ENCODE peak calls at places on chromosomes 7 and 10, in ten cellular contexts. W is endodermal cell; M is psoas muscle; D is SK-N-SH; F is body of pancreas; A is left lung; U is AG04450; X is gastrocnemius medialis; O is left ventricle myocardium inferior; V is CD8-positive, alpha-beta T cell. P is an unnamed sample.

GRCh38 chr10:51137741-51138529 is 63.6 kb downstream of the PRKG1 start:
- DNase-seq in W (no peak), M (no peak), D (no peak), F (no peak), A (no peak), U (no peak), X (no peak), O (no peak), V (no peak), P (no peak)

GRCh38 chr10:117391436-117392205 is 16.4 kb upstream of the PDZD8 start:
- DNase-seq in W (peak; percentile 53), M (no peak), D (no peak), F (peak; percentile 30), A (no peak), U (no peak), X (no peak), O (peak; percentile 22), V (no peak), P (peak; percentile 53)

GRCh38 chr7:129975309-129975708 is 22.5 kb upstream of the UBE2H start:
- DNase-seq in W (no peak), M (no peak), D (no peak), F (peak; percentile 60), A (no peak), U (no peak), X (no peak), O (no peak), V (no peak), P (no peak)

GRCh38 chr7:149644754-149645153 is 128.6 kb downstream of the ZNF467 start:
- DNase-seq in W (no peak), M (no peak), D (no peak), F (peak; percentile 22), A (no peak), U (no peak), X (no peak), O (no peak), V (no peak), P (no peak)

GRCh38 chr10:126017961-126018560 is 121.7 kb downstream of the FANK1 start:
- DNase-seq in W (no peak), M (no peak), D (no peak), F (peak; percentile 13), A (no peak), U (peak; percentile 13), X (no peak), O (no peak), V (no peak), P (peak; percentile 15)

GRCh38 chr10:123640016-123640535 is 26.1 kb upstream of the GPR26 start:
- DNase-seq in W (peak; percentile 78), M (no peak), D (no peak), F (no peak), A (no peak), U (no peak), X (no peak), O (no peak), V (no peak), P (no peak)

GRCh38 chr7:130490287-130490686 is 1.6 kb upstream of the MEST start:
- DNase-seq in W (peak; percentile 65), M (no peak), D (no peak), F (no peak), A (no peak), U (no peak), X (no peak), O (no peak), V (no peak), P (no peak)

GRCh38 chr7:14682910-14683465 is 219.6 kb downstream of the DGKB start:
- DNase-seq in W (no peak), M (no peak), D (no peak), F (no peak), A (no peak), U (no peak), X (no peak), O (no peak), V (no peak), P (no peak)

GRCh38 chr10:49223205-49223604 is 35.0 kb upstream of the TMEM273 start:
- DNase-seq in W (no peak), M (no peak), D (no peak), F (no peak), A (no peak), U (no peak), X (no peak), O (no peak), V (no peak), P (no peak)

GRCh38 chr10:77179015-77179695 is 458.5 kb downstream of the KCNMA1 start:
- DNase-seq in W (peak; percentile 74), M (peak; percentile 45), D (no peak), F (peak; percentile 42), A (peak; percentile 35), U (peak; percentile 80), X (peak; percentile 74), O (no peak), V (no peak), P (peak; percentile 65)

GRCh38 chr10:79243211-79244067 is 103.8 kb upstream of the PPIF start:
- DNase-seq in W (peak; percentile 87), M (no peak), D (peak; percentile 83), F (no peak), A (no peak), U (no peak), X (no peak), O (no peak), V (no peak), P (peak; percentile 46)

GRCh38 chr7:21184956-21185355 is 242.9 kb upstream of the SP4 start:
- DNase-seq in W (no peak), M (no peak), D (no peak), F (no peak), A (no peak), U (no peak), X (no peak), O (no peak), V (no peak), P (no peak)

GRCh38 chr7:75758491-75758890 is 13.5 kb downstream of the CCL26 start:
- DNase-seq in W (no peak), M (no peak), D (no peak), F (no peak), A (no peak), U (no peak), X (no peak), O (no peak), V (no peak), P (no peak)

DNA sequence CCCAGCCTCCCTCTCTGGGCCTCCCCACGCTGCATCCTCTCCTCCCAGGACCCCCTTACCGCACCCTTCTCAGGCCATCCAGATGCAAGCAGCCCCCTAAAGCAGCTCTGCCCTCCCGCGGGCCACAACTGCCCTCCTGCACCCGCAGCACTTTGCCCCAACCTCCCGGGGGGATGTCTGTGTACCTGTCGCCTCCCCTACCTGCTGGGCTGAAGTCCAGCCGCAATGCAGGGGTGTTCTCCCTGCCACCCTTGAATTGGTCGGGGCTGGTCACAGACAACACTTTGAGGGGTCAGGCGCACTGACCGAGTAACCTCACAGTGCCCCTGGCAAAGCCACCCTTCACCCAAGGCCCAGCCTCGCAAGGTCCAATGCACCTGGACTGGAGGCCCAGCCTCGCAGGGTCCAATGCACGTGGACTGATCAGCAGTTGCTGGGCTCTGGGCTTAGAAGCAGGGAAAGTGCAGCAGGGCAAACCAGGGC is 8.3 kb upstream of the CALML5 start:
- DNase-seq in W (no peak), M (peak; percentile 7), D (no peak), F (no peak), A (no peak), U (no peak), X (no peak), O (no peak), V (no peak), P (no peak)
- H3K27ac ChIP-seq in W (no peak overlapping the region), M (no peak overlapping the region), D (no peak overlapping the region), F (no peak overlapping the region), A (no peak overlapping the region), U (no peak overlapping the region), X (no peak overlapping the region), O (no peak overlapping the region), V (no peak overlapping the region), P (no peak overlapping the region)

DNA sequence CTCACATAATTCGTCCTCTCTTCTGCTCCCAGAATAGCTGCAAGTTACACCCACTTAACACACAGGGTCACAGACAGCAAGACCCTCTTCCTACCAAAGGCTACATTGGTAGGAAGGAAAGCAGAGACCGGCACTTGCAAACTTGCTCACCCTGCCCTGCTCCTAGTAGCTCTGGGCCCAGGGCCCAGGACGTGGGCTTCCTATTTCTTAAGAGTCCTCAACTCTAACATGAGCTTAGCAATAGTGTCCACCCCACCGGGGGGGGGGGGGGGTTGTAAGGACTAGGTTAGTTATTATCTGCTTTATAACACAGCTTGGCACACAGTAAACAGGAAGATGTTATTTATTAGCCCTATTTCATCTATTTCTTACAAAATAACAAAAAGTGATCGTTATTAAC is 106.6 kb downstream of the GRB10 start:
- DNase-seq in W (peak; percentile 24), M (no peak), D (no peak), F (no peak), A (no peak), U (no peak), X (no peak), O (no peak), V (no peak), P (no peak)
- H3K27ac ChIP-seq in W (no peak overlapping the region), M (peak overlapping the region; percentile 81), D (no peak overlapping the region), F (peak overlapping the region; percentile 61), A (no peak overlapping the region), U (no peak overlapping the region), X (peak overlapping the region; percentile 80), O (peak overlapping the region; percentile 50), V (no peak overlapping the region), P (no peak overlapping the region)

DNA sequence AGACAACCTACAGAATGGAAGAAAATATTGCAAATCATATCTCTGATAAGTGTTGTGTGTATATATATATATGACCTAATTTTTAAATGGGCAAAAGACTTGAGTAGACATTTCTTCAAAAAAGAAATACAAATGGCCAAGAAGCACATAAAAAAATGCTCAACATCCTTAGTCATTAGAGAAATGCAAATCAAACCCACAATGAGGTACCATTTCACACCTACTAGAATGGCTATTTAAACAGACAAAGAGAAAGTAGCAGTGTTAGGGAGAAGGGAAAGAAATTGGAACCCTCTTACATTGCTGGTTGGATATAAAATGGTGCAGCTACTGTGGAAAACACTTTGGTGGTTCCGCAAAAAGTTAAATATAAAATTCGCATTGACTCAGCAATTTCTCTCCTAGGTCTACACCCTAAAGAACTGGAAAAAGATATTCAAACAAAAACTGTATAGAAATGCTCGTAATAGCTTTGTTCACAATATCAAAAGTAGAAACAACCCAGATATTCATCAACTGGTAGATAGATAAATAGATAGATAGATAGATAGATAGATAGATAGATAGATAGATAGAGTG is 16.3 kb downstream of the ACSL5 start:
- DNase-seq in W (no peak), M (no peak), D (no peak), F (no peak), A (no peak), U (no peak), X (no peak), O (no peak), V (no peak), P (no peak)
- H3K27ac ChIP-seq in W (no peak overlapping the region), M (no peak overlapping the region), D (no peak overlapping the region), F (no peak overlapping the region), A (peak overlapping the region; percentile 63), U (no peak overlapping the region), X (no peak overlapping the region), O (peak overlapping the region; percentile 66), V (no peak overlapping the region), P (peak overlapping the region; percentile 84)

DNA sequence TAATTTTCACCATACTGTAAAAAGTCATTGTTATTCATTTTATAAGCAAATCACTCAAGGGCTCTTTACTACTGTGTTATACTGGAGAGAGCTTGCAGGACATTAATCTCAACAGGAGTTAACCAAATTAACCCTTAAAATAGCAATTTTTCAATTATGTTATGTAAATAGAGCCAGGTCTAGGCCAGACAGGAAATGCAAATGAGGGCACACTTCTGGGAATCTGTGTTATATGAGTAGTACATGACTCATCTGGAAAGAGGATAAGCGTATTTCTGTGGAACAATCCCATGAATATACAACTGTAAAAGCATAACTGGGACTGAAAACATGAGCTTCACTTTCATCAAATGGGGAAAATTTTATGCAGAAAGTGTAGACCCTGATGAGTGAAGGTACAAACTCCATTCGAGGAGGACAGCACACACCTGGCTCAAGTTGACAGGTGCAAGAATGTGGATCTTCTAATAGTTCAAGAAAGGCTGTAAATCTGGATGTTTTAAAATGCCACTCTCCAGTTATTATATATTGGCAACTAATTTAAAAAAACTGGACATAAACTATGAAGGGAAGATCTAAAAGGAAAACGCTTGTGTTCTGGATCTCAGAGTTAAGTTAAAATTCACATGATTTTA is 75.3 kb downstream of the ANK3 start:
- DNase-seq in W (no peak), M (no peak), D (no peak), F (no peak), A (no peak), U (no peak), X (no peak), O (no peak), V (no peak), P (peak; percentile 31)
- H3K27ac ChIP-seq in W (no peak overlapping the region), M (no peak overlapping the region), D (peak overlapping the region; percentile 86), F (no peak overlapping the region), A (no peak overlapping the region), U (no peak overlapping the region), X (no peak overlapping the region), O (no peak overlapping the region), V (no peak overlapping the region), P (peak overlapping the region; percentile 18)